ENCODE peak calls at places on chromosomes 5 and 9, in six cellular contexts. T is HCT116, X is SK-N-SH, H is K562, P is HepG2, Y is GM12878. J is an unnamed sample.

GRCh38 chr9:365451-365850 is 150.8 kb downstream of the DOCK8 start:
- DNase-seq in T (no peak), X (no peak), H (no peak), P (no peak), Y (no peak), J (no peak)

GRCh38 chr9:127676636-127677035 is 30.2 kb upstream of the CFAP157 start:
- DNase-seq in T (no peak), X (no peak), H (no peak), P (no peak), Y (no peak), J (no peak)

GRCh38 chr9:135648494-135649410 is 9.4 kb upstream of the GLT6D1 start:
- DNase-seq in T (no peak), X (no peak), H (no peak), P (no peak), Y (no peak), J (no peak)

GRCh38 chr5:59115345-59115744 is 532.5 kb downstream of the RAB3C start:
- DNase-seq in T (no peak), X (no peak), H (no peak), P (no peak), Y (no peak), J (no peak)

GRCh38 chr5:126624534-126624933 is 23.8 kb downstream of the PHAX start:
- DNase-seq in T (peak), X (no peak), H (peak), P (peak), Y (no peak), J (no peak)

GRCh38 chr5:108101105-108101504 is 280.8 kb downstream of the FBXL17 start:
- DNase-seq in T (no peak), X (no peak), H (no peak), P (no peak), Y (no peak), J (no peak)

GRCh38 chr9:93261735-93262523 is 78.0 kb downstream of the WNK2 start:
- DNase-seq in T (no peak), X (peak), H (no peak), P (no peak), Y (no peak), J (no peak)

GRCh38 chr5:82365744-82366228 is 87.6 kb upstream of the RPS23 start:
- DNase-seq in T (peak), X (no peak), H (no peak), P (peak), Y (no peak), J (no peak)

GRCh38 chr9:121999556-121999955 is 93.6 kb downstream of the TTLL11 start:
- DNase-seq in T (no peak), X (no peak), H (no peak), P (no peak), Y (no peak), J (no peak)

GRCh38 chr9:136996361-136997281 is at the start of gene CLIC3:
- DNase-seq in T (no peak), X (peak), H (peak), P (peak), Y (no peak), J (peak)

GRCh38 chr5:178467261-178468195 is 122.7 kb downstream of the COL23A1 start:
- DNase-seq in T (no peak), X (no peak), H (no peak), P (no peak), Y (no peak), J (no peak)

GRCh38 chr9:111736714-111737113 is 58.0 kb downstream of the SHOC1 start:
- DNase-seq in T (no peak), X (no peak), H (no peak), P (no peak), Y (no peak), J (no peak)

GRCh38 chr9:35733109-35733541 is 659 bp downstream of the CREB3 start:
- DNase-seq in T (peak), X (peak), H (peak), P (peak), Y (no peak), J (peak)

GRCh38 chr5:148090200-148090599 is 26.4 kb downstream of the SPINK5 start:
- DNase-seq in T (no peak), X (no peak), H (no peak), P (no peak), Y (no peak), J (no peak)

GRCh38 chr9:5263568-5264218 is 32.5 kb downstream of the INSL4 start:
- DNase-seq in T (peak), X (no peak), H (peak), P (peak), Y (no peak), J (peak)

GRCh38 chr9:121902483-121903135 is 190.5 kb downstream of the TTLL11 start:
- DNase-seq in T (no peak), X (peak), H (peak), P (no peak), Y (peak), J (no peak)

GRCh38 chr5:135605221-135605620 is 26.4 kb upstream of the CXCL14 start:
- DNase-seq in T (no peak), X (no peak), H (no peak), P (no peak), Y (no peak), J (no peak)

GRCh38 chr5:96745844-96746531 is 61.8 kb downstream of the ERAP1 start:
- DNase-seq in T (no peak), X (no peak), H (peak), P (no peak), Y (no peak), J (no peak)

GRCh38 chr5:10513501-10514442 is 50.1 kb upstream of the ANKRD33B start:
- DNase-seq in T (no peak), X (no peak), H (no peak), P (no peak), Y (no peak), J (peak)

GRCh38 chr9:110543631-110544051 is 35.9 kb downstream of the SVEP1 start:
- DNase-seq in T (no peak), X (no peak), H (no peak), P (no peak), Y (no peak), J (peak)

GRCh38 chr5:155587458-155587857 is 573.9 kb downstream of the KIF4B start:
- DNase-seq in T (no peak), X (peak), H (no peak), P (no peak), Y (no peak), J (no peak)

GRCh38 chr5:74030821-74031220 is 404.8 kb downstream of the ARHGEF28 start:
- DNase-seq in T (no peak), X (no peak), H (no peak), P (no peak), Y (no peak), J (no peak)

GRCh38 chr5:10689391-10690081 is 71.5 kb downstream of the DAP start:
- DNase-seq in T (no peak), X (peak), H (peak), P (no peak), Y (no peak), J (peak)

GRCh38 chr9:137632432-137633161 is 13.8 kb downstream of the EHMT1 start:
- DNase-seq in T (no peak), X (no peak), H (no peak), P (no peak), Y (no peak), J (no peak)

GRCh38 chr9:123425261-123425821 is 69.3 kb downstream of the CRB2 start:
- DNase-seq in T (no peak), X (no peak), H (no peak), P (no peak), Y (no peak), J (no peak)
- TF ChIP-seq REST in T (no peak), X (no peak), H (no peak), P (no peak), Y (no peak), J (no peak)

GRCh38 chr9:14479187-14479586 is 165.2 kb upstream of the NFIB start:
- DNase-seq in T (no peak), X (no peak), H (no peak), P (no peak), Y (no peak), J (no peak)
- H2AFZ ChIP-seq in T (no peak), X (no peak), H (no peak), P (no peak), Y (no peak), J (peak)

GRCh38 chr9:134473353-134474057 is 147.2 kb downstream of the RXRA start:
- DNase-seq in T (no peak), X (no peak), H (no peak), P (no peak), Y (no peak), J (no peak)

GRCh38 chr9:134474656-134475050 is 148.4 kb downstream of the RXRA start:
- DNase-seq in T (no peak), X (no peak), H (no peak), P (no peak), Y (no peak), J (no peak)

GRCh38 chr9:134476256-134476941 is 150.1 kb downstream of the RXRA start:
- DNase-seq in T (no peak), X (no peak), H (no peak), P (no peak), Y (no peak), J (no peak)

GRCh38 chr9:134474058-134474370 is 147.8 kb downstream of the RXRA start:
- DNase-seq in T (no peak), X (no peak), H (no peak), P (no peak), Y (no peak), J (no peak)

GRCh38 chr9:134475051-134475790 is 149.0 kb downstream of the RXRA start:
- DNase-seq in T (no peak), X (no peak), H (no peak), P (no peak), Y (no peak), J (no peak)
- TF ChIP-seq POLR2AphosphoS5 in T (no peak), X (no peak), H (no peak), P (no peak), Y (no peak), J (no peak)

GRCh38 chr9:131633491-131634031 is 88.2 kb downstream of the PRRT1B start:
- DNase-seq in T (no peak), X (no peak), H (no peak), P (no peak), Y (no peak), J (no peak)
- TF ChIP-seq REST in T (no peak), X (no peak), H (no peak), P (no peak), Y (no peak), J (no peak)

DNA sequence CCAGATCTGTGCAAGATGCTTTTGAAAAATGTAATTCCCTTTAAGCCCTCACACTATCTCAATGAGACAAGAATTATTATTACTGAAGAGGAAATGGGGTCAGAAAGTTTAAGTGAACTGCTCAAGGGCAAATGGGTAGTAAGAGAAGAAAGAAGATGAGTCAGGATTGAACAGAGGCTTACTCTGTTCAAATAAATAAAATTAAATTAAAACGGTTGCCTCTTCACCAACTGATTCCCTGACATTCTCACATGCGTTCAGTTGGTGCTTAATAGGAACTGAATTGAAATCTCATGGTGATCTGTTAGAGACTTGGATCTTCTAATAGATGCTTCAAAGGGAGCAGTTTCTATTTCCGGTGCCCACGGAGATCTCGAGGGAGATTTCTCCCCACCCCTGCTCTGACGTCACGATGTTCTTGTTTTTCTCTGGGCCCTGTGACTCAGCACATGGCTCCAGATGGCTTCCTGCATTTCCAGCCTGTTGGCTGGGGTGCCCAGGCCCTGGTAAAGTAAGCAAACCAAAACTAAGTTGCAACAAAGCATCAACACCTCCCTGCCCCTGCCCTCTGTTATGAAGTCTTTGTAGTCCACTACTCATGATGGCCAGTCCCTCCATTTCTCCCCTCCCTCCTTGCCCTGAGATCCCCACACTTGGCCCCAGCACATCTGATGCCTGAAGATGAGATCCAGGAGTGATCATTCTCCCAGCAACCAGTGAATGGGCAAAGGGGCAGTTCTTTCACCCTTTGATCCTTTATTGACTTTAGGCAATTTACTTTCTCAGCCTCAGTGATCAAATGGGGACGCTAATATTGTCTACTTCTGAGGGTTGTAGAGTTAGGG is 106.1 kb upstream of the CPEB4 start:
- DNase-seq in T (no peak), X (peak), H (peak), P (no peak), Y (peak), J (no peak)
- H2AFZ ChIP-seq in T (peak), X (peak), H (peak), P (no peak), Y (peak), J (peak)

GRCh38 chr5:17272111-17272510 is 54.7 kb downstream of the BASP1 start:
- DNase-seq in T (no peak), X (no peak), H (no peak), P (no peak), Y (no peak), J (peak)

GRCh38 chr5:17265041-17265440 is 47.6 kb downstream of the BASP1 start:
- DNase-seq in T (no peak), X (no peak), H (no peak), P (no peak), Y (no peak), J (no peak)

GRCh38 chr5:17267099-17267498 is 49.7 kb downstream of the BASP1 start:
- DNase-seq in T (no peak), X (no peak), H (no peak), P (no peak), Y (no peak), J (no peak)

DNA sequence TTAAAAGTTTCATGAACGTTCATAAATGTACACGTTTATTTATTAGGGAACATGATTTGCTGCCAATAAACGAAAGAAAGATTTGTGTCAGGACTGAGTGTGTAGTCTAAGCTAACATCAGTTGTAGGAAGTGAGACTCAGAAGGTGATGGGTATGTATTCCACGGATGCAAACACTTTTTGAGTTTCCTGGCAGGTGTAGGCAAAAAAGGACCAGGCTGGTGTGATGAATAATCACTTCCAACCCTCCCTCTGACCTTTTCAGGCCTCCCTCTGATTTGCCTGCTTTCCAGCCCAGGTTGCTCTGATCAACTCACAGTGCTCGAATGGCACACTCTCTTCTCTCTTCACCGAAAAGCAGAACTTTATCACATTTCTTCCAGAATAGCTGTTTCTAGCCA is 51.8 kb downstream of the BASP1 start:
- DNase-seq in T (no peak), X (no peak), H (no peak), P (no peak), Y (no peak), J (no peak)
- TF ChIP-seq POLR2AphosphoS5 in T (no peak), X (no peak), H (no peak), P (no peak), Y (no peak), J (no peak)

J was measured in GM23338.